ENCODE peak calls at places on chromosomes 7 and 10, in ten cellular contexts. K, N, M, U, R, W, F, Q, J and O are unnamed samples.

GRCh38 chr7:99375070-99375807 is 709 bp downstream of the ARPC1B start:
- DNase-seq in K (peak; percentile 83), N (peak; percentile 42), M (peak; percentile 53), U (peak; percentile 44), R (peak; percentile 79), W (peak; percentile 86), F (peak; percentile 53), Q (peak; percentile 76), J (peak; percentile 59), O (peak; percentile 85)

GRCh38 chr7:64883113-64883905 is 19.8 kb upstream of the ZNF273 start:
- DNase-seq in K (peak; percentile 47), N (no peak), M (no peak), U (no peak), R (no peak), W (peak; percentile 15), F (no peak), Q (no peak), J (no peak), O (no peak)

GRCh38 chr7:26013551-26014083 is 138.4 kb upstream of the NFE2L3 start:
- DNase-seq in K (no peak), N (no peak), M (no peak), U (no peak), R (no peak), W (no peak), F (no peak), Q (no peak), J (no peak), O (no peak)

GRCh38 chr10:43959854-43960415 is 311.3 kb upstream of the ZNF32 start:
- DNase-seq in K (no peak), N (no peak), M (no peak), U (no peak), R (no peak), W (no peak), F (no peak), Q (no peak), J (no peak), O (no peak)

GRCh38 chr7:32039000-32039756 is 31.0 kb downstream of the PDE1C start:
- DNase-seq in K (no peak), N (no peak), M (no peak), U (no peak), R (no peak), W (no peak), F (peak; percentile 13), Q (no peak), J (no peak), O (no peak)

GRCh38 chr7:67453981-67454380 is 457.3 kb downstream of the TYW1 start:
- DNase-seq in K (no peak), N (no peak), M (no peak), U (no peak), R (no peak), W (no peak), F (no peak), Q (no peak), J (no peak), O (no peak)

GRCh38 chr10:23512355-23513058 is 73.6 kb downstream of the OTUD1 start:
- DNase-seq in K (no peak), N (no peak), M (no peak), U (no peak), R (peak; percentile 70), W (no peak), F (no peak), Q (peak; percentile 41), J (no peak), O (peak; percentile 31)

GRCh38 chr10:96259884-96260511 is 11.4 kb downstream of the BLNK start:
- DNase-seq in K (no peak), N (no peak), M (no peak), U (no peak), R (no peak), W (no peak), F (no peak), Q (no peak), J (no peak), O (no peak)

GRCh38 chr7:91414734-91415133 is 150.5 kb downstream of the FZD1 start:
- DNase-seq in K (no peak), N (no peak), M (no peak), U (no peak), R (no peak), W (no peak), F (no peak), Q (no peak), J (no peak), O (no peak)

GRCh38 chr7:13639416-13639815 is 350.1 kb downstream of the ETV1 start:
- DNase-seq in K (no peak), N (no peak), M (no peak), U (no peak), R (no peak), W (no peak), F (no peak), Q (peak; percentile 4), J (no peak), O (no peak)